ENCODE peak calls at places on chromosomes 11 and 22, in eight cellular contexts. F, J, A, Y, X, P, U and L are unnamed samples.

GRCh38 chr11:17381156-17381555 is 7.3 kb downstream of the KCNJ11 start:
- DNase-seq in F (no peak), J (no peak), A (no peak), Y (no peak), X (no peak), P (no peak), U (no peak), L (no peak)

GRCh38 chr11:94958118-94958517 is 15.2 kb downstream of the CWC15 start:
- DNase-seq in F (no peak), J (no peak), A (no peak), Y (no peak), X (no peak), P (no peak), U (no peak), L (no peak)

GRCh38 chr11:693415-693831 is 1.6 kb downstream of the DEAF1 start:
- DNase-seq in F (no peak), J (no peak), A (no peak), Y (no peak), X (peak), P (no peak), U (peak), L (no peak)

GRCh38 chr11:104051806-104052205 is 15.4 kb downstream of the DDI1 start:
- DNase-seq in F (no peak), J (no peak), A (no peak), Y (no peak), X (no peak), P (no peak), U (no peak), L (no peak)

GRCh38 chr11:66150140-66150539 is 80.1 kb downstream of the PACS1 start:
- DNase-seq in F (no peak), J (no peak), A (no peak), Y (no peak), X (no peak), P (no peak), U (no peak), L (no peak)

GRCh38 chr11:86230921-86231320 is 13.6 kb upstream of the EED start:
- DNase-seq in F (no peak), J (no peak), A (no peak), Y (no peak), X (no peak), P (no peak), U (no peak), L (no peak)

GRCh38 chr11:71266114-71266833 is 13.9 kb upstream of the SHANK2 start:
- DNase-seq in F (no peak), J (peak), A (peak), Y (no peak), X (no peak), P (no peak), U (no peak), L (peak)

GRCh38 chr22:32281092-32281491 is 25.9 kb upstream of the SLC5A4 start:
- DNase-seq in F (no peak), J (no peak), A (no peak), Y (no peak), X (no peak), P (no peak), U (no peak), L (no peak)

GRCh38 chr22:50342651-50343540 is at the start of gene PPP6R2:
- DNase-seq in F (peak), J (peak), A (peak), Y (no peak), X (peak), P (no peak), U (peak), L (peak)
- TF ChIP-seq CTCF in F (no peak), J (no peak), A (no peak), Y (no peak), X (no peak), P (no peak), U (no peak), L (no peak)

DNA sequence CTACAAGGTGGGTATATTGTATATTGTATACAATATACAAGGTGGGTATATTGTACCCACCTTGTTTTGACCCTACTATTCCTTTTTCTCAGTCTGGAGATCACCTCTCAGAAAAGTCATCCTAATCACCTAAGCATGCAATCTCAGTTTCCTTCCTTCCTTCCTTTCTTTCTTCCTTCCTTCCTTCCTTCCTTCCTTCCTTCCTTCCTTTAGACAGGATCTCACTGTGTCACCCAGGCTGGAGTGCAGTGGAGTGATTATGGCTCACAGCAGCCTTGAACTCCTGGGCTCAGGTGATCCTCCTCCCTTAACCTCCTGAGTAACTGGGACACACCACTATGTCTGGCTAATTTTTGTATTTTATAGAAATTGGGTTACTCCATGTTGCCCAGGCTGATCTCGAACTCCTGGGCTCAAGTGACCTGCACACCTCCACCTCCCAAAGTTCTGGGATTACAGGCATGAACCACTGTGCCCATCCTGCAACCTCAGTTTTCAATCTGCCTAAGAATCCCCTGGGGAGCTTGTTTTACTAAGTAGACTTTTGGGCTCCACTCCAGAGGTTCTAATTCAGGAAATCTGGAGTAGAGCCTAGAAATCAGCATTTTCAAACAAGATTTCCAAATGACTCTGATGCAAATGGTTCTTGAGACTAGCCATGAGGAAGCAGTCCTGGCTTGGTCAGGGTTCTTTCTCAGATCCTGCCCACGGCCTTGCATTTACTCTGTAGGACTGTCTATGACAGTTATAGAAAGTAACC is 1.4 kb upstream of the KCNE3 start:
- DNase-seq in F (no peak), J (no peak), A (no peak), Y (no peak), X (no peak), P (no peak), U (no peak), L (no peak)
- TF ChIP-seq POLR2AphosphoS5 in F (no peak), J (no peak), A (no peak), Y (no peak), X (no peak), P (no peak), U (no peak), L (no peak)

GRCh38 chr11:7088921-7089320 is at the start of gene RBMXL2:
- DNase-seq in F (no peak), J (no peak), A (no peak), Y (no peak), X (peak), P (no peak), U (no peak), L (no peak)
- TF ChIP-seq CTCF in F (no peak), J (no peak), A (no peak), Y (no peak), X (no peak), P (no peak), U (no peak), L (no peak)

GRCh38 chr11:124470516-124471231 is 25.2 kb upstream of the OR8B8 start:
- DNase-seq in F (no peak), J (no peak), A (no peak), Y (no peak), X (no peak), P (no peak), U (no peak), L (no peak)
- TF ChIP-seq POLR2AphosphoS5 in F (no peak), J (no peak), A (no peak), Y (no peak), X (no peak), P (no peak), U (no peak), L (no peak)

DNA sequence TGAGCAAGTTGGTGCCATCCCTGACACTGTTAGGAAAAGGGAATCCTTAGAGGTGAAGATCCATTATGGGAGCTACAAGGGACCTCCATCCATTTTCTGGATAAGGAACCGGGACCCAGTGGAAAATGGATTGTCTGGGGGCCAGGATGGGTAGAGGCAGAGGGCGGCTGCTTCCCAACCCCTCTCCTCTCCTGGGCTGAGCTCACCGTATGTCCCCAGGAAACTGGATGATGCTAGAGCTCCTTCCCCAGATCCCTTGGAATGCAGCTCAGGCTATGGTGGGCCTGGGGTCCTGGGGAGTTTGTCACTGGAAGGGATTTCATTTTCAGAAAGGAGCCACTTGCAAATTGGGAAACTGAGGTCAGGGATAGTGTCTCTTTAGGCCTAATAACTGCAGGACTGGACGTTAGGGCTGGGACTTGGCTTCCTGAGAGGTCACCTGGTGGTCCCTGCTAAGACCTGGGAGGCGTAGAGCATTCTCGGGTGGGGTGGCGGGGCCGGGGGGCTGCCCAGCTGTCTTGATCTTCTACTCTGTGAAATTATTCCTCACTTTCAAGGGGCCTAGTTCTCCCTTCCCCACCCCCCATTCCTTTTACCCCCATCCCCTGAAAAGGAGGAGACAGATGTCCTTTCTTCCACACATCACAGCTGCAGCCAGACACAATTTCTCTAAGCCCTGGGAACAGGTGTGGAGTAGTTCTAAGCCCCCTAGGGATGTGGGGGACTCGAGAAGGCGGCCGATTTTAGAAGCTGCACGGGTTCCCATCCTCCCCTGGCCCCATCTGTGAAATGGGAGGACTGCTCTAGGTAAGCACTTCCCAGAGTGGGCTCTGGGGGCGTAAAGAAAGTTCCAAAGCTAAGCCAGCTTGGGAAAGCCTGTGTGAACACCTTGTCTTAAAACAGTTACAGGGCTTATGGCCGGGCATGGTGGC is 99.8 kb downstream of the PKNOX2 start:
- DNase-seq in F (no peak), J (no peak), A (no peak), Y (no peak), X (no peak), P (no peak), U (no peak), L (no peak)
- TF ChIP-seq CTCF in F (no peak), J (no peak), A (no peak), Y (no peak), X (no peak), P (no peak), U (no peak), L (no peak)